ENCODE peak calls at places on chromosome 2, in eight cellular contexts. A is mesenchymal stem cell, Q is IMR-90, U is heart left ventricle, L is cardiac muscle cell, Z is Panc1, G is A673, C is OCI-LY7. P is an unnamed sample. For H3K36me3, the result is how much of the 10 kb centered on the place peaks cover.

GRCh38 chr2:58939388-58939787 is 698.3 kb upstream of the FANCL start:
- DNase-seq in Q (peak), A (peak), G (no peak), Z (no peak), U (no peak), L (no peak), C (no peak), P (no peak)

GRCh38 chr2:65340898-65341681 is 91.3 kb downstream of the SPRED2 start:
- DNase-seq in Q (no peak), U (no peak), L (no peak), G (no peak), Z (no peak), C (no peak), A (no peak), P (no peak)

GRCh38 chr2:128274218-128274617 is 44.5 kb downstream of the HS6ST1 start:
- DNase-seq in U (no peak), Q (no peak), G (no peak), Z (no peak), L (no peak), C (no peak), A (no peak), P (no peak)

GRCh38 chr2:226403360-226403759 is 396.3 kb downstream of the IRS1 start:
- DNase-seq in A (no peak), Q (peak), G (no peak), L (no peak), U (no peak), C (no peak), Z (no peak), P (no peak)

GRCh38 chr2:37326285-37326684 is 1.7 kb upstream of the PRKD3 start:
- DNase-seq in Z (no peak), L (no peak), A (peak), U (peak), G (peak), C (no peak), Q (peak), P (no peak)

GRCh38 chr2:126656311-126657145 is 570 bp downstream of the GYPC start:
- DNase-seq in L (peak), Q (peak), G (peak), Z (no peak), U (peak), A (no peak), C (peak), P (no peak)

GRCh38 chr2:46297546-46298271 is 502 bp downstream of the EPAS1 start:
- DNase-seq in L (peak), Z (no peak), G (peak), C (no peak), U (peak), Q (no peak), A (peak), P (peak)

GRCh38 chr2:98558852-98559530 is 49.3 kb downstream of the COA5 start:
- DNase-seq in G (no peak), C (no peak), L (no peak), A (no peak), Z (no peak), Q (peak), U (no peak), P (no peak)

GRCh38 chr2:113980946-113981345 is 91.1 kb downstream of the ACTR3 start:
- DNase-seq in L (no peak), Z (no peak), U (peak), G (no peak), C (no peak), A (peak), Q (peak), P (no peak)

GRCh38 chr2:62440281-62440946 is 65.6 kb downstream of the TMEM17 start:
- DNase-seq in C (no peak), A (no peak), Z (no peak), Q (no peak), L (no peak), U (no peak), G (no peak), P (no peak)

GRCh38 chr2:206083602-206084467 is 2.1 kb downstream of the INO80D start:
- DNase-seq in G (peak), Z (no peak), L (peak), A (peak), Q (no peak), U (no peak), C (peak), P (no peak)

GRCh38 chr2:20198796-20199361 is 26.1 kb downstream of the SDC1 start:
- DNase-seq in G (no peak), A (no peak), U (no peak), Q (no peak), C (no peak), L (no peak), Z (no peak), P (no peak)

GRCh38 chr2:98936133-98936916 is at the start of gene CRACDL:
- DNase-seq in Q (no peak), Z (no peak), A (no peak), L (peak), U (no peak), G (peak), C (no peak), P (no peak)

GRCh38 chr2:237397072-237397471 is 16.9 kb downstream of the COL6A3 start:
- DNase-seq in Z (no peak), L (no peak), A (no peak), C (no peak), Q (no peak), U (no peak), G (no peak), P (no peak)

GRCh38 chr2:177175917-177176668 is 36.5 kb upstream of the HNRNPA3 start:
- DNase-seq in G (no peak), L (no peak), A (no peak), U (no peak), Z (no peak), Q (no peak), C (no peak), P (no peak)

GRCh38 chr2:11446733-11447248 is 19.2 kb downstream of the E2F6 start:
- DNase-seq in G (peak), U (peak), Z (no peak), C (peak), L (peak), A (peak), Q (peak), P (peak)

GRCh38 chr2:30692829-30693265 is 114.4 kb downstream of the CAPN13 start:
- DNase-seq in Z (no peak), G (no peak), Q (no peak), L (no peak), U (no peak), C (no peak), A (no peak), P (no peak)

GRCh38 chr2:215878476-215879063 is 134.8 kb downstream of the MREG start:
- DNase-seq in L (no peak), C (no peak), Q (peak), U (no peak), Z (no peak), A (peak), G (no peak), P (no peak)

GRCh38 chr2:28557389-28558119 is 61.7 kb downstream of the PLB1 start:
- DNase-seq in A (no peak), Q (no peak), G (no peak), C (no peak), Z (no peak), L (no peak), U (no peak), P (no peak)

GRCh38 chr2:208239770-208240493 is 14.9 kb downstream of the IDH1 start:
- DNase-seq in L (no peak), Q (no peak), Z (no peak), C (no peak), A (no peak), G (no peak), U (no peak), P (no peak)

GRCh38 chr2:182971820-182972547 is 66.3 kb downstream of the NCKAP1 start:
- DNase-seq in Z (no peak), U (no peak), A (no peak), G (no peak), L (no peak), Q (no peak), C (peak), P (no peak)

GRCh38 chr2:182977463-182977862 is 60.8 kb downstream of the NCKAP1 start:
- DNase-seq in G (peak), L (no peak), Z (no peak), C (no peak), Q (no peak), U (no peak), A (no peak), P (no peak)

GRCh38 chr2:182970486-182970885 is 67.8 kb downstream of the NCKAP1 start:
- DNase-seq in A (no peak), U (no peak), Z (no peak), Q (no peak), G (no peak), C (no peak), L (no peak), P (no peak)

GRCh38 chr2:182973441-182974352 is 64.6 kb downstream of the NCKAP1 start:
- DNase-seq in A (no peak), L (no peak), C (no peak), U (no peak), Z (no peak), G (no peak), Q (no peak), P (no peak)

DNA sequence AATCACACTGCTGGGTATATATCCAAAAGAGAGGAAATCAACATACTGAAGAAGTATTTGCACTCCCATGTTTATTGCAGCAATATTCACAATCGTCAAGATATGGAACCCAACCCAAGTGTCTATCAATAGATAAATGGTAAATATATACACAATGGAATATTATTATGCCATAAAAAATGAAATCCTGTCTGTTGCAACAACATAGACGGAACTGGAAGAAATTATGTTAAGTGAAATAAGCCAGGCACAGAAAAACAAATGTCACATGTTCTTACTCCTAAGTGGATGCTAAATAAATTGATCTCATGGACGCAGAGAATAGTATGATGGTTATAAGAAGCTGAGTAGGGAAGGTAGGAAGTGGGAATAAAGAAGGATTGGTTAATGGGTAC is 65.7 kb downstream of the NCKAP1 start:
- DNase-seq in U (no peak), Q (no peak), L (no peak), G (no peak), C (no peak), Z (no peak), A (no peak), P (no peak)
- H3K4me3 ChIP-seq in U (no peak), Q (no peak), L (no peak), G (no peak), C (no peak), Z (no peak), A (no peak), P (no peak)

GRCh38 chr2:218642786-218643185 is 16.6 kb downstream of the ZNF142 start:
- DNase-seq in A (no peak), Z (no peak), Q (no peak), C (no peak), G (no peak), L (no peak), U (no peak), P (no peak)

GRCh38 chr2:218643751-218644310 is 15.6 kb downstream of the ZNF142 start:
- DNase-seq in Z (no peak), L (no peak), C (no peak), G (no peak), Q (no peak), U (no peak), A (no peak), P (no peak)

GRCh38 chr2:218644721-218645120 is 14.7 kb downstream of the ZNF142 start:
- DNase-seq in Q (no peak), A (no peak), Z (no peak), L (no peak), U (no peak), G (no peak), C (no peak), P (no peak)

GRCh38 chr2:218645126-218645525 is 14.3 kb downstream of the ZNF142 start:
- DNase-seq in G (no peak), L (no peak), Q (peak), Z (no peak), C (no peak), U (no peak), A (no peak), P (no peak)

DNA sequence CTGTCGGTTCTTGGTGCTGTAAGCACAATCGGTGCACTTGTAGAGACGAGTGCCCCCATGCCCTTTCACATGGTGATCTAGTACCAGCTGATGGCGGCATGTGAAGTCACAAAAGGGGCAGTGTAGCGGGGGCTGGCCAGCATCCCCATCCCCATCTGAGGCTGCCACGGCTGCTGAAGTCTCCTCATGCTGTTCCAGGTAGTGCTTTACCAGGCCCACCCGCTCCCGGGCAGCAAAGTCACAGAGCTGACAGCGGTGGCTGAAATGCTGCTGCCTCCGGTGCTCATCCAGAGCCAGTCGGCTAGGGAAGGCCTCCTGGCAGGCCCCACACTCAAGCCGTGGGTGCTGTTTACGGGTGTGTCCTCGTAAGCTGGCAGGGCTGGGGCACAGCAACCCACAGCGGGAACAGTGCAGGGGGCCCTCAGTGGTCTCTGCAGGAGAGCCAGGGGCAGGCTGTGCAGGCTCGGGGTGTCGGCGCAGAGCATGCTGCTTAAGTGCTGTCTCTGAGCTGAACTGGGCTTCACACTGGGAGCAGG is 17.2 kb downstream of the ZNF142 start:
- DNase-seq in L (no peak), U (no peak), G (no peak), A (no peak), C (no peak), Z (no peak), Q (no peak), P (no peak)
- H3K36me3 ChIP-seq in L (half or more), U (half or more), G (half or more), A (half or more), C (half or more), Z (under half), Q (half or more), P (half or more)

DNA sequence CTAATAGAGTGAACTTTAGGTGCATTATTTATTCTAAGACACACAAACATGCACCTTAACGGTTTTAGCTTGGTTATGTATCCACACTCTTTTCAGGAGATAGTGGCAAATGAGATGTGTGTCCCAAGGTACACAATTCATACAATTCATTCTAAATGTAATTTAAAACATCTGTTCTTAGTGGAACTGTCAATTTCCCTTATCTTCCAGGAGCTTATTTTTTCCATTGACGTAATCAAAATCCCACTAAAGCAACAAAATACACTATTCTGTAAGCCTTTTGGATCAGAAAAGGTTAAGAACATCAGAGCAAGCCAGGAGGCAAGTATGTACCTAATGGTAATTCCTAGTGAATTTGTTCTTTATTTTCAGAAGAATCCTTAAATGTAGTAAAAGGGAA is 19.8 kb downstream of the EIF2AK3 start:
- DNase-seq in Q (no peak), C (no peak), L (no peak), Z (no peak), G (no peak), A (no peak), U (no peak), P (no peak)
- H3K4me3 ChIP-seq in Q (no peak), C (peak), L (no peak), Z (no peak), G (no peak), A (no peak), U (no peak), P (no peak)

DNA sequence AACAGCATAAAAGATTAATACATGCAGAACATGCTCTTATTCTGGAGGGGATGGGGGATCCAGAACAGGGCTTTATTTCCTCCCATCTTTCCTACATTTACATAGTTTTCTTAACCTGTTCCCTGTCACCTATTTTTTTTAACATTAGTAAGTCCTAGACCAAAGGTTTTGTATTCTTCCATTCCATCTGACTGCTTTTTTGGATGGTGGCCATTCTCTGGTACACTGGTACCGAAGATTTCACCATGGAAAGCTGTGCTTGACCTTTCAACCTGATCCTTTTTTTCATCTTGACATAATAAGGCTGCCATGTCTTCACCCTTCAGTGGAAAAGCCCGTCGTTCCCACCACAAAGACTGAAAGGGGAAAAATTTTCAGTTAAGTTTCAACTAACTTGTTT is 20.4 kb downstream of the RPE start:
- DNase-seq in G (no peak), U (no peak), C (no peak), Z (no peak), L (no peak), A (no peak), Q (no peak), P (no peak)
- H3K36me3 ChIP-seq in G (half or more), U (half or more), C (half or more), Z (half or more), L (half or more), A (half or more), Q (under half), P (half or more)